ENCODE peak calls at places on chromosomes 13 and 19, in seven cellular contexts. O, B, Y, U, X, M and W are unnamed samples.

GRCh38 chr19:15283141-15283885 is 49.0 kb downstream of the BRD4 start:
- DNase-seq in O (no peak), B (peak; percentile 46), Y (peak; percentile 85), U (no peak), X (no peak), M (peak; percentile 82), W (no peak)

GRCh38 chr19:8021374-8021773 is 15.9 kb upstream of the ELAVL1 start:
- DNase-seq in O (no peak), B (no peak), Y (no peak), U (no peak), X (no peak), M (no peak), W (no peak)

GRCh38 chr13:96003304-96003703 is 49.9 kb downstream of the UGGT2 start:
- DNase-seq in O (no peak), B (peak; percentile 5), Y (no peak), U (no peak), X (no peak), M (peak; percentile 16), W (no peak)

GRCh38 chr19:41478875-41479756 is 36.2 kb downstream of the ERICH4 start:
- DNase-seq in O (no peak), B (no peak), Y (no peak), U (no peak), X (no peak), M (no peak), W (no peak)

GRCh38 chr19:4066682-4067395 is at the start of gene ZBTB7A:
- DNase-seq in O (peak; percentile 87), B (peak; percentile 68), Y (peak; percentile 94), U (peak; percentile 88), X (no peak), M (peak; percentile 61), W (no peak)

GRCh38 chr13:73201601-73202000 is 142.8 kb downstream of the KLF5 start:
- DNase-seq in O (no peak), B (peak; percentile 60), Y (no peak), U (no peak), X (no peak), M (no peak), W (no peak)

GRCh38 chr19:55242517-55242916 is 14.0 kb upstream of the TMEM86B start:
- DNase-seq in O (no peak), B (no peak), Y (no peak), U (no peak), X (no peak), M (no peak), W (no peak)

GRCh38 chr19:39470724-39471339 is 9.8 kb upstream of the TIMM50 start:
- DNase-seq in O (no peak), B (no peak), Y (no peak), U (no peak), X (no peak), M (peak; percentile 16), W (no peak)

GRCh38 chr19:6238643-6239281 is 41.0 kb downstream of the MLLT1 start:
- DNase-seq in O (no peak), B (peak; percentile 37), Y (no peak), U (peak; percentile 60), X (no peak), M (peak; percentile 77), W (no peak)

GRCh38 chr19:48258350-48258749 is 2.6 kb upstream of the CARD8 start:
- DNase-seq in O (no peak), B (no peak), Y (no peak), U (no peak), X (no peak), M (peak; percentile 21), W (peak; percentile 16)

GRCh38 chr13:27043013-27043412 is 128.6 kb downstream of the USP12 start:
- DNase-seq in O (peak; percentile 65), B (peak; percentile 87), Y (peak; percentile 72), U (no peak), X (no peak), M (peak; percentile 97), W (no peak)
- TF ChIP-seq CTCF in O (no peak), B (no peak), Y (no peak), U (no peak), X (no peak), M (no peak), W (no peak)

GRCh38 chr19:1094978-1095701 is at the start of gene POLR2E:
- DNase-seq in O (peak; percentile 99), B (peak; percentile 95), Y (peak; percentile 99), U (peak; percentile 100), X (peak; percentile 99), M (peak; percentile 96), W (peak; percentile 94)

GRCh38 chr19:1094655-1094977 is 559 bp downstream of the POLR2E start:
- DNase-seq in O (no peak), B (no peak), Y (no peak), U (no peak), X (no peak), M (no peak), W (no peak)

GRCh38 chr19:1097810-1098176 is 2.6 kb upstream of the POLR2E start:
- DNase-seq in O (no peak), B (no peak), Y (no peak), U (no peak), X (no peak), M (no peak), W (no peak)

GRCh38 chr19:1101337-1101698 is 2.5 kb upstream of the GPX4 start:
- DNase-seq in O (no peak), B (no peak), Y (no peak), U (peak; percentile 73), X (no peak), M (no peak), W (no peak)

GRCh38 chr19:1098177-1099051 is 3.2 kb upstream of the POLR2E start:
- DNase-seq in O (peak; percentile 83), B (no peak), Y (no peak), U (no peak), X (no peak), M (no peak), W (no peak)
- H3K4me3 ChIP-seq in O (no peak overlapping the region), B (no peak overlapping the region), Y (no peak overlapping the region), U (no peak overlapping the region), X (no peak overlapping the region), M (no peak overlapping the region), W (no peak overlapping the region)

GRCh38 chr13:48231080-48231479 is 1.9 kb upstream of the ITM2B start:
- DNase-seq in O (no peak), B (no peak), Y (no peak), U (no peak), X (no peak), M (peak; percentile 40), W (no peak)
- TF ChIP-seq CTCF in O (no peak), B (no peak), Y (no peak), U (no peak), X (no peak), M (no peak), W (no peak)

GRCh38 chr13:40648841-40649240 is 17.6 kb downstream of the FOXO1 start:
- DNase-seq in O (no peak), B (no peak), Y (no peak), U (no peak), X (no peak), M (no peak), W (no peak)

GRCh38 chr13:40640845-40641458 is 25.5 kb downstream of the FOXO1 start:
- DNase-seq in O (no peak), B (peak; percentile 82), Y (no peak), U (no peak), X (no peak), M (no peak), W (no peak)

GRCh38 chr13:40640202-40640601 is 26.2 kb downstream of the FOXO1 start:
- DNase-seq in O (no peak), B (no peak), Y (no peak), U (no peak), X (no peak), M (no peak), W (no peak)

GRCh38 chr13:40648040-40648439 is 18.4 kb downstream of the FOXO1 start:
- DNase-seq in O (no peak), B (no peak), Y (no peak), U (no peak), X (no peak), M (no peak), W (no peak)

GRCh38 chr13:40644838-40645620 is 21.4 kb downstream of the FOXO1 start:
- DNase-seq in O (no peak), B (peak; percentile 74), Y (no peak), U (no peak), X (no peak), M (no peak), W (no peak)
- H3K4me3 ChIP-seq in O (no peak overlapping the region), B (no peak overlapping the region), Y (peak overlapping the region; percentile 9), U (no peak overlapping the region), X (no peak overlapping the region), M (no peak overlapping the region), W (no peak overlapping the region)

GRCh38 chr13:42524487-42525034 is 49.4 kb upstream of the TNFSF11 start:
- DNase-seq in O (no peak), B (no peak), Y (no peak), U (no peak), X (no peak), M (no peak), W (no peak)
- TF ChIP-seq CTCF in O (no peak), B (no peak), Y (no peak), U (no peak), X (no peak), M (no peak), W (no peak)

GRCh38 chr19:1514295-1514661 is 1.5 kb upstream of the ADAMTSL5 start:
- DNase-seq in O (no peak), B (no peak), Y (no peak), U (no peak), X (no peak), M (no peak), W (no peak)

GRCh38 chr19:1511318-1511988 is 1.4 kb downstream of the ADAMTSL5 start:
- DNase-seq in O (no peak), B (no peak), Y (no peak), U (no peak), X (no peak), M (no peak), W (no peak)

GRCh38 chr19:1511989-1512338 is 855 bp downstream of the ADAMTSL5 start:
- DNase-seq in O (no peak), B (no peak), Y (no peak), U (no peak), X (no peak), M (no peak), W (no peak)

GRCh38 chr19:1513492-1514294 is 874 bp upstream of the ADAMTSL5 start:
- DNase-seq in O (no peak), B (peak; percentile 42), Y (no peak), U (no peak), X (no peak), M (peak; percentile 29), W (no peak)

DNA sequence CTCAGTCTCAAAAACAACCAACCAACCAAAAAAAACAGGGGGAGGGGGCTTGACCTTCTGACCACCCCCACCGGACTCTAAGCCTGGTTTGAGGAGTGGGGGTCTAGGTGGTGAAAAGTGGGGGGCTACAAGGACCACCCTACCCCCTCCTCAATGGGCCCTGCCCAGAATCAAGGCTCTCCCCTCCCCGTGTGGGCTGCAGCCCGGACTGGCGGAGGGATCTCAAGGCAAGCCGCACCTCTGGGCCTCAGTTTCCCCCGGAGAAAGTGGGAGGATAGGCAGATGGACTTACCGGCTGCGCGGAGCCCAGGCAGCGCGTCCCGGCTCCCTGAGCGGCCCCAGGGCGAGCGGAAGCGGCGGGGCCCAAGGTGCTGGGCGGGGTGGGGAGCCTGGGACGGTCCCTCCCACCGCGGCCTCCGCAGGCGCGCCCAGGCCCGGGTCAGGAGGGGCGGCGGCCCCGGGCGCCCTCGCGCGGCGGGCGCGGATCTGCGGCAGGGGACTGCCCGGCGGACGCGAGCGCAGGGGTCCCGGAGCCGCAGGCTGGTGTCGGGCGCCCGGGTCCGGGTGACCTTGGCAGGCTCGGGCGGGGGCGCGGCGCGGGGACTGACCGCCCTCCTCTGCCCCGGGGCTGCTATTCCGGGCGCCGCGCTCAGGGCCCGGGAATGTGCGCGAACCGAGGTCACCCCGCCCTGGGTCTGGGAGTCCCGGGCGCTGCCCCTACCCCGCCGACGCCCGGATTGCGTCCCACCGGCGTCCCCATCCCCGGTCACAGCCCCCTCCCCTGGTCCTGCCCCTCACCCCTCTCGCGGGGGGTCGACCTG is at the start of gene ADAMTSL5:
- DNase-seq in O (no peak), B (peak; percentile 76), Y (no peak), U (peak; percentile 78), X (no peak), M (peak; percentile 41), W (no peak)
- H3K4me3 ChIP-seq in O (peak within 1 kb of the TSS; percentile 32), B (peak within 1 kb of the TSS; percentile 57), Y (peak within 1 kb of the TSS; percentile 73), U (peak within 1 kb of the TSS; percentile 54), X (peak within 1 kb of the TSS; percentile 62), M (peak within 1 kb of the TSS; percentile 54), W (peak within 1 kb of the TSS; percentile 27)